ENCODE peak calls at places on chromosome 1, in seven cellular contexts. H is upper lobe of right lung, O is kidney epithelial cell, R is glutamatergic neuron, W is Right ventricle myocardium superior, Q is LHCN-M2, E is iris pigment epithelial cell. T is an unnamed sample.

GRCh38 chr1:9401080-9401453 is 108.4 kb downstream of the SPSB1 start:
- DNase-seq in H (no peak), O (no peak), R (no peak), W (no peak), Q (no peak), E (no peak), T (no peak)

GRCh38 chr1:4786061-4786460 is 131.7 kb downstream of the AJAP1 start:
- DNase-seq in H (peak), O (no peak), R (no peak), W (no peak), Q (no peak), E (no peak), T (no peak)

GRCh38 chr1:183040600-183040999 is 17.4 kb downstream of the LAMC1 start:
- DNase-seq in H (no peak), O (no peak), R (no peak), W (no peak), Q (no peak), E (peak), T (no peak)

GRCh38 chr1:21644906-21645305 is 24.3 kb downstream of the RAP1GAP start:
- DNase-seq in H (no peak), O (no peak), R (no peak), W (no peak), Q (no peak), E (no peak), T (no peak)

GRCh38 chr1:86616871-86617270 is 70.0 kb downstream of the CLCA4 start:
- DNase-seq in H (no peak), O (no peak), R (no peak), W (no peak), Q (no peak), E (no peak), T (no peak)

GRCh38 chr1:182391028-182391361 is 595 bp downstream of the GLUL start:
- DNase-seq in H (no peak), O (no peak), R (peak), W (no peak), Q (no peak), E (no peak), T (no peak)

GRCh38 chr1:112852276-112852675 is 103.7 kb downstream of the SLC16A1 start:
- DNase-seq in H (no peak), O (no peak), R (no peak), W (no peak), Q (no peak), E (no peak), T (no peak)

GRCh38 chr1:112040891-112041740 is 51.6 kb upstream of the KCND3 start:
- DNase-seq in H (no peak), O (no peak), R (no peak), W (no peak), Q (no peak), E (no peak), T (no peak)

GRCh38 chr1:206540044-206540758 is 32.9 kb downstream of the RASSF5 start:
- DNase-seq in H (peak), O (no peak), R (no peak), W (peak), Q (no peak), E (no peak), T (no peak)

GRCh38 chr1:22763479-22764200 is 53.0 kb downstream of the EPHB2 start:
- DNase-seq in H (no peak), O (no peak), R (no peak), W (no peak), Q (no peak), E (peak), T (no peak)

GRCh38 chr1:18948048-18948912 is 8.2 kb downstream of the IFFO2 start:
- DNase-seq in H (no peak), O (peak), R (no peak), W (no peak), Q (peak), E (peak), T (no peak)

GRCh38 chr1:229380514-229381160 is 37.8 kb upstream of the CCSAP start:
- DNase-seq in H (no peak), O (no peak), R (no peak), W (no peak), Q (no peak), E (no peak), T (no peak)

GRCh38 chr1:68000191-68000590 is 50.2 kb downstream of the DIRAS3 start:
- DNase-seq in H (no peak), O (no peak), R (no peak), W (no peak), Q (no peak), E (no peak), T (no peak)

GRCh38 chr1:3005771-3006170 is 15.5 kb upstream of the ACTRT2 start:
- DNase-seq in H (no peak), O (no peak), R (no peak), W (no peak), Q (no peak), E (no peak), T (no peak)

GRCh38 chr1:157098519-157098918 is 1.1 kb downstream of the ETV3L start:
- DNase-seq in H (peak), O (no peak), R (no peak), W (no peak), Q (no peak), E (no peak), T (no peak)

GRCh38 chr1:27624467-27625233 is 10.3 kb downstream of the FGR start:
- DNase-seq in H (no peak), O (no peak), R (no peak), W (no peak), Q (no peak), E (no peak), T (no peak)

GRCh38 chr1:41319803-41320711 is 41.2 kb upstream of the FOXO6 start:
- DNase-seq in H (no peak), O (no peak), R (peak), W (peak), Q (no peak), E (no peak), T (no peak)

GRCh38 chr1:167473761-167474160 is 44.6 kb downstream of the CD247 start:
- DNase-seq in H (peak), O (no peak), R (no peak), W (no peak), Q (no peak), E (no peak), T (no peak)

GRCh38 chr1:12196641-12197482 is 30.1 kb downstream of the TNFRSF1B start:
- DNase-seq in H (peak), O (no peak), R (no peak), W (peak), Q (no peak), E (no peak), T (no peak)

GRCh38 chr1:209805875-209806760 is at the start of gene IRF6:
- DNase-seq in H (peak), O (peak), R (peak), W (peak), Q (no peak), E (peak), T (peak)

GRCh38 chr1:153344718-153345025 is 4.0 kb downstream of the PGLYRP4 start:
- DNase-seq in H (no peak), O (no peak), R (no peak), W (no peak), Q (no peak), E (no peak), T (no peak)

GRCh38 chr1:202664083-202664482 is 46.2 kb downstream of the SYT2 start:
- DNase-seq in H (no peak), O (no peak), R (no peak), W (no peak), Q (peak), E (peak), T (no peak)

GRCh38 chr1:173527151-173527826 is 50.2 kb downstream of the PRDX6 start:
- DNase-seq in H (no peak), O (no peak), R (no peak), W (no peak), Q (peak), E (peak), T (no peak)

GRCh38 chr1:87916965-87917364 is 588.3 kb downstream of the LMO4 start:
- DNase-seq in H (no peak), O (peak), R (no peak), W (no peak), Q (no peak), E (peak), T (no peak)

GRCh38 chr1:83497563-83497962 is 501.4 kb downstream of the TTLL7 start:
- DNase-seq in H (no peak), O (no peak), R (no peak), W (no peak), Q (no peak), E (peak), T (no peak)

GRCh38 chr1:173474097-173474779 is 2.9 kb upstream of the PRDX6 start:
- DNase-seq in H (no peak), O (no peak), R (no peak), W (no peak), Q (peak), E (peak), T (no peak)

GRCh38 chr1:7943295-7943694 is 2.7 kb upstream of the TNFRSF9 start:
- DNase-seq in H (no peak), O (no peak), R (no peak), W (no peak), Q (no peak), E (no peak), T (no peak)

GRCh38 chr1:40784141-40784770 is 669 bp downstream of the KCNQ4 start:
- DNase-seq in H (no peak), O (no peak), R (peak), W (peak), Q (no peak), E (no peak), T (no peak)

GRCh38 chr1:3684031-3684430 is 31.7 kb downstream of the TP73 start:
- DNase-seq in H (no peak), O (no peak), R (peak), W (no peak), Q (no peak), E (peak), T (no peak)

GRCh38 chr1:10019561-10019960 is 13.2 kb upstream of the UBE4B start:
- DNase-seq in H (no peak), O (no peak), R (no peak), W (no peak), Q (no peak), E (no peak), T (no peak)

GRCh38 chr1:203166192-203166940 is 9.3 kb downstream of the MYBPH start:
- DNase-seq in H (peak), O (no peak), R (no peak), W (no peak), Q (no peak), E (no peak), T (no peak)

T was measured in amniotic stem cell.